ENCODE peak calls at places on chromosomes 5 and 9, in nine cellular contexts. X is DND-41, Z is ovary, M is pancreas, W is epithelial cell of proximal tubule, G is tibial artery, I is transverse colon, A is HL-60, E is endodermal cell. H is an unnamed sample.

GRCh38 chr9:16867571-16868311 is 2.7 kb downstream of the BNC2 start:
- DNase-seq in X (no peak), Z (peak), M (no peak), W (no peak), G (peak), I (no peak), A (no peak), E (no peak), H (no peak)

GRCh38 chr9:114309096-114309495 is 13.8 kb upstream of the ORM1 start:
- DNase-seq in X (no peak), Z (peak), M (peak), W (no peak), G (no peak), I (no peak), A (no peak), E (no peak), H (no peak)

GRCh38 chr9:98022447-98022846 is 34.1 kb upstream of the NANS start:
- DNase-seq in X (no peak), Z (no peak), M (no peak), W (no peak), G (no peak), I (no peak), A (no peak), E (no peak), H (no peak)

GRCh38 chr5:133285583-133286021 is 233.8 kb downstream of the HSPA4 start:
- DNase-seq in X (peak), Z (no peak), M (peak), W (peak), G (no peak), I (peak), A (no peak), E (no peak), H (no peak)

GRCh38 chr9:107782381-107782780 is 292.8 kb upstream of the KLF4 start:
- DNase-seq in X (no peak), Z (no peak), M (no peak), W (no peak), G (no peak), I (no peak), A (no peak), E (no peak), H (no peak)

GRCh38 chr9:106828965-106829364 is 34.0 kb upstream of the ZNF462 start:
- DNase-seq in X (no peak), Z (no peak), M (no peak), W (no peak), G (no peak), I (no peak), A (no peak), E (no peak), H (no peak)

GRCh38 chr9:114805670-114806551 is at the start of gene TNFSF15:
- DNase-seq in X (peak), Z (no peak), M (peak), W (no peak), G (peak), I (peak), A (peak), E (peak), H (no peak)

GRCh38 chr5:154484393-154484944 is 6.4 kb upstream of the HAND1 start:
- DNase-seq in X (no peak), Z (no peak), M (no peak), W (no peak), G (no peak), I (no peak), A (no peak), E (no peak), H (no peak)

GRCh38 chr9:92745881-92746280 is 18.8 kb downstream of the BICD2 start:
- DNase-seq in X (no peak), Z (peak), M (no peak), W (no peak), G (no peak), I (no peak), A (no peak), E (no peak), H (no peak)

GRCh38 chr9:35948901-35949318 is 9.0 kb downstream of the OR2S2 start:
- DNase-seq in X (no peak), Z (no peak), M (no peak), W (no peak), G (no peak), I (peak), A (no peak), E (peak), H (no peak)

GRCh38 chr5:95081500-95082355 is 203.2 kb downstream of the MCTP1 start:
- DNase-seq in X (peak), Z (no peak), M (peak), W (peak), G (peak), I (peak), A (peak), E (peak), H (peak)

GRCh38 chr9:115262477-115262876 is 144.5 kb upstream of the TNC start:
- DNase-seq in X (peak), Z (no peak), M (peak), W (peak), G (no peak), I (peak), A (no peak), E (no peak), H (peak)

GRCh38 chr5:131758520-131758900 is 38.3 kb downstream of the FNIP1 start:
- DNase-seq in X (no peak), Z (no peak), M (no peak), W (no peak), G (no peak), I (no peak), A (no peak), E (no peak), H (no peak)

GRCh38 chr5:40689442-40689841 is 9.7 kb downstream of the PTGER4 start:
- DNase-seq in X (no peak), Z (no peak), M (peak), W (peak), G (peak), I (no peak), A (no peak), E (no peak), H (no peak)

GRCh38 chr9:108180511-108180910 is 675.3 kb downstream of the ACTL7B start:
- DNase-seq in X (no peak), Z (no peak), M (no peak), W (no peak), G (peak), I (peak), A (no peak), E (no peak), H (no peak)

GRCh38 chr5:36073595-36074216 is 7.0 kb upstream of the UGT3A2 start:
- DNase-seq in X (peak), Z (no peak), M (no peak), W (no peak), G (no peak), I (no peak), A (no peak), E (peak), H (peak)

GRCh38 chr5:56211298-56211865 is 21.7 kb downstream of the ANKRD55 start:
- DNase-seq in X (no peak), Z (no peak), M (peak), W (peak), G (no peak), I (no peak), A (no peak), E (no peak), H (no peak)

GRCh38 chr9:71850996-71851395 is 60.0 kb downstream of the ABHD17B start:
- DNase-seq in X (no peak), Z (no peak), M (no peak), W (no peak), G (no peak), I (no peak), A (no peak), E (no peak), H (no peak)

GRCh38 chr5:140165101-140165920 is 9.7 kb upstream of the CYSTM1 start:
- DNase-seq in X (no peak), Z (no peak), M (peak), W (no peak), G (no peak), I (peak), A (no peak), E (peak), H (no peak)

GRCh38 chr5:57094753-57095683 is 78.8 kb upstream of the GPBP1 start:
- DNase-seq in X (peak), Z (no peak), M (no peak), W (no peak), G (no peak), I (peak), A (no peak), E (peak), H (no peak)

GRCh38 chr5:148934895-148935400 is 108.5 kb downstream of the ADRB2 start:
- DNase-seq in X (no peak), Z (no peak), M (no peak), W (no peak), G (no peak), I (no peak), A (no peak), E (no peak), H (no peak)

GRCh38 chr5:136056771-136057335 is 28.1 kb downstream of the TGFBI start:
- DNase-seq in X (no peak), Z (no peak), M (no peak), W (no peak), G (no peak), I (no peak), A (no peak), E (no peak), H (no peak)

GRCh38 chr9:21554813-21555212 is 72.7 kb upstream of the IFNE start:
- DNase-seq in X (no peak), Z (no peak), M (no peak), W (no peak), G (no peak), I (no peak), A (no peak), E (no peak), H (no peak)

GRCh38 chr5:147479949-147480348 is 29.9 kb downstream of the DPYSL3 start:
- DNase-seq in X (no peak), Z (no peak), M (no peak), W (no peak), G (no peak), I (no peak), A (no peak), E (no peak), H (no peak)

GRCh38 chr9:130396581-130396980 is 48.2 kb upstream of the ASS1 start:
- DNase-seq in X (no peak), Z (no peak), M (no peak), W (no peak), G (no peak), I (no peak), A (no peak), E (no peak), H (no peak)

GRCh38 chr5:181173420-181174342 is 26.3 kb downstream of the OR2V2 start:
- DNase-seq in X (no peak), Z (no peak), M (no peak), W (no peak), G (no peak), I (no peak), A (no peak), E (peak), H (no peak)

GRCh38 chr9:5767968-5768932 is 64.7 kb downstream of the ERMP1 start:
- DNase-seq in X (no peak), Z (no peak), M (no peak), W (no peak), G (no peak), I (no peak), A (no peak), E (no peak), H (no peak)

GRCh38 chr9:87605676-87606075 is 108.0 kb downstream of the DAPK1 start:
- DNase-seq in X (peak), Z (no peak), M (no peak), W (no peak), G (no peak), I (no peak), A (no peak), E (no peak), H (no peak)

GRCh38 chr5:34045996-34046395 is 3.0 kb upstream of the C1QTNF3 start:
- DNase-seq in X (no peak), Z (no peak), M (no peak), W (no peak), G (no peak), I (no peak), A (no peak), E (no peak), H (no peak)

GRCh38 chr5:69493235-69493925 is 790 bp downstream of the OCLN start:
- DNase-seq in X (no peak), Z (no peak), M (peak), W (no peak), G (no peak), I (peak), A (no peak), E (peak), H (no peak)

GRCh38 chr5:60814498-60814897 is 29.6 kb downstream of the ELOVL7 start:
- DNase-seq in X (no peak), Z (no peak), M (no peak), W (no peak), G (no peak), I (no peak), A (no peak), E (no peak), H (no peak)

GRCh38 chr5:108386345-108387061 is 4.6 kb upstream of the FBXL17 start:
- DNase-seq in X (no peak), Z (no peak), M (no peak), W (no peak), G (no peak), I (no peak), A (no peak), E (no peak), H (no peak)

GRCh38 chr9:18474778-18475177 is 825 bp downstream of the ADAMTSL1 start:
- DNase-seq in X (no peak), Z (no peak), M (no peak), W (no peak), G (no peak), I (no peak), A (no peak), E (no peak), H (no peak)
- H3K4me3 ChIP-seq in X (no peak), Z (no peak), M (no peak), W (peak), G (peak), I (no peak), A (no peak), E (no peak), H (no peak)

GRCh38 chr5:173771058-173771742 is 116.9 kb upstream of the CPEB4 start:
- DNase-seq in X (no peak), Z (no peak), M (no peak), W (no peak), G (no peak), I (no peak), A (no peak), E (peak), H (no peak)
- H3K4me3 ChIP-seq in X (no peak), Z (no peak), M (no peak), W (peak), G (no peak), I (no peak), A (no peak), E (no peak), H (no peak)

DNA sequence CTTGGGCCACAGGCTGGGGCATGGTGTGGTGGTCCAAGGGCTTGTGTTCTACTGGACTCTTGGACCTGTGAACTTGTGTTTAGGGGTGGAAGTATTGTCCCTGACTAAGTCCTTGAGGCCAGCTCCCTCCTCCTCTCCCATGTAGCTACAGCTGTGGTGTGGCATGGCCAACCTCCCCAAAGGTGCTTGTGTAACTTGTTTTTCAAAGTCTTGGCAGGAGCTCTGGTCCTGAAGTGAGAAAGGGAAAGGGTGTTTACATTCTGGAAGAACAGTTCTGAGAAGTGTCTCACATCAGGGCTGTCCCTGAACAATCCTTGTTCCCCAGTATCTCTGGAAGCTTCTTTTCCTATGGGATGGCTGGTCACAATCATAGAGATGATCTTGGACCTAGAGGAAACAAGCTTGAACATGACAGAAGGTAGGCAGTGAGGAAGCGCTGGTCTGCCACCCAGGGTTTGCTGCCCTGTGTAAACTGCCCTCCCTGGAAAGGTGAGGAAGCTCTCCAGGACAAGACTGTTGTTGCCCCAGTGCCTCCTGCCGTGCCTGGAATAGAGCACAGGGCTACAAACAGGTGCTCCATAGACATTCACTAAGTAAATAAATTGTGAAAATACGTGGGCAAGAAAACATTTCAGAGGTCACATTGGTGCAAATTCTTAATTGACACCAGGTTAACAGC is 64.6 kb upstream of the KLF9 start:
- DNase-seq in X (no peak), Z (peak), M (peak), W (no peak), G (peak), I (peak), A (no peak), E (no peak), H (no peak)
- H3K4me3 ChIP-seq in X (no peak), Z (no peak), M (no peak), W (no peak), G (no peak), I (no peak), A (no peak), E (no peak), H (no peak)

GRCh38 chr5:125410501-125411162 is 664.2 kb upstream of the ZNF608 start:
- DNase-seq in X (no peak), Z (no peak), M (no peak), W (peak), G (no peak), I (no peak), A (no peak), E (no peak), H (no peak)
- H3K4me3 ChIP-seq in X (no peak), Z (no peak), M (no peak), W (no peak), G (no peak), I (no peak), A (no peak), E (no peak), H (peak)

GRCh38 chr5:159106193-159106568 is 6.5 kb upstream of the EBF1 start:
- DNase-seq in X (no peak), Z (no peak), M (no peak), W (no peak), G (no peak), I (no peak), A (no peak), E (no peak), H (no peak)
- H3K4me3 ChIP-seq in X (no peak), Z (peak), M (peak), W (no peak), G (peak), I (peak), A (no peak), E (peak), H (no peak)

DNA sequence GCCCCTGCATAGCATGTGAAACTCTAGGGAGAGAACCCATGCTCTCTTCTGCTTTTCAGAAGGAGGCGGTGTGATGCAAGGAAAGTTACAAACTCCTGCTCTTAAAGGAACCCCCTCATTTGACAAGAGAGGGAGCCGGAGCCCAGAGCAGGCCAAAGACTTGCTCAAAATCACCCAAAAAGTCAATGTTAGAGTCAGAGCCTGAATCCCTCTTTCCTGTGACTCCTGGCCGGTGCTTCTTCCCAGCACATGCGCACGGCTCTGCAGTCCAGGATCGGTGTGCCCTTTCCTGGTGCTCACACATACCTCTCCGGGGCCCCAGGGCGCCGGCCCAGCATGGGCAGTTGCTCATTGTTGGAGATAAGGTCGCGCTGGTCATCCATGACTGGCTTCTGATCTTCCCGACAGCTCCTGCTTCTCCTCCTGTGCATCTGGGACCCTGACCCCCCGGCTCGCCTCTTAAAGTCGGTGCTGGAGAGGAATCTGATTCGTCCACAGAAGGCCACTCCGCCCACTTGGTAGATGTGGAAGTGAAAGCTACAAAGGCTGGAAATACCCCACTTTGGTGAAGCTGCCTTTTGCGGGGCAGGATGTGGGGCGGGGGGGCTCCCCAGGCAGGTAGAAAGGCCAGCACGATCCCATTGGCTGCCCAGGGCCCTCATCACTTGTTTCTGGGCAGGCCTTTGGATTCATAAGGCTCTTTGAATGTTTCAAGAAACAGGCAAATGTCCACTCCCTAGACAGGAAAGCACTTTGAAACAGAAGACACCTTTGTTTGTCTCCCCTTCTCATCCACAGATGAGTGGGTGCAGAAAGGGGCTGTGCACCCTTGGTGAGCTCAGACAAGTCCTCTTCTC is at the start of gene CD74:
- DNase-seq in X (peak), Z (peak), M (peak), W (peak), G (peak), I (peak), A (peak), E (peak), H (no peak)
- H3K4me3 ChIP-seq in X (no peak), Z (peak), M (peak), W (peak), G (peak), I (peak), A (peak), E (no peak), H (no peak)

DNA sequence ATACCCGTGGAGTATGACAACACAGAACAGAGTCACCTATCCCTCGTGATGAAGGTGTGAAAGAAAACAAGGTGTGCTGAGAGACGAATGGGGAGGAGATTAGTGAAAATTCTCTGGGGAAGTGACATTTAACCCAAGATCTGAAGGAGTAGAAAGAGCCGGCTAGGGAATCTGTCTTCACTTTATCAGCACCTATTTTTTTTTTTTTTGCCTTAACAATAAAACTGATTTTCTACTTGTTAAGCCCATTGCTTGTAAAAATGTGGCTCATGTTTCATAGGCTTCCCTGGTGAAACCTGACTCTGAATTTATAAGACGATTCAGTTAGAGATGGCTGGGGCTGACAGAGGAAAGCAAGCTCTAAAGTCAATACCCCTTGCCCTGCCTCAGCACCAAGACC is 322.6 kb upstream of the MSX2 start:
- DNase-seq in X (no peak), Z (no peak), M (no peak), W (no peak), G (no peak), I (no peak), A (no peak), E (no peak), H (no peak)
- H3K4me3 ChIP-seq in X (no peak), Z (no peak), M (no peak), W (no peak), G (no peak), I (no peak), A (no peak), E (no peak), H (no peak)

GRCh38 chr9:102047549-102047948 is 309.1 kb upstream of the GRIN3A start:
- DNase-seq in X (no peak), Z (no peak), M (no peak), W (no peak), G (no peak), I (no peak), A (no peak), E (no peak), H (no peak)

GRCh38 chr9:102054811-102055210 is 316.4 kb upstream of the GRIN3A start:
- DNase-seq in X (no peak), Z (no peak), M (no peak), W (peak), G (no peak), I (no peak), A (no peak), E (no peak), H (no peak)

GRCh38 chr9:102044133-102044532 is 305.7 kb upstream of the GRIN3A start:
- DNase-seq in X (no peak), Z (no peak), M (no peak), W (no peak), G (no peak), I (no peak), A (no peak), E (no peak), H (no peak)

DNA sequence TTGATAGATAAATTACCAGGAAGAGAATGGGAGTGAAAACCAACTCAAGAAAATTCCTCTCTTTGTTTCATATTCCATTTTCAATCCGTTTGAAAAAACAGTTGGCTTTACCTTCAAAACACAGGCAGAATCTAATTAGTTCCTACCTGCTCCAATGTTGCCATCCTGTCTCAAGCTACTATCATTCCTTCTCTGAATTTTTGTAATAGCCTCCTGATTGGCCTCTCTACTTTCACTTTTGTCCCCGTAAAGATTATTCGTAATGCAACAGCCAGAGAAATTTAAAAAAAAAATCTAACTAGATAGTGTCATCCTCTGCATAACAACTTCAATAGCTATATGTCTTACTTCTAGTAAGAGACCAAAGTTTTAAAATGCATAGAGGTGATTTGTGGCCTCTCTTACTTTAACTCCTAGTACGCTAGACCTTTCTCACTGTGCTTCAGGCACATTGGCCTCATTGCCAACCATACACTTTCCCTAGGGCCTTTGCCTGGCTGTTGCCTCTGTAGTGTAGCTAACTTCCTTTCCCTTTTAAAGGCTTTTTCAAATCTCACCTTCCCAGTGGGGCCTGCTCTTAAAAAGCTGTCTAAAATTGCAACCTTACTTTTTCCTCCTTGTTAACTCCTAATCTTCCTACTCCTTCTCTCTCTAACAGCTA is 311.3 kb upstream of the GRIN3A start:
- DNase-seq in X (peak), Z (no peak), M (no peak), W (no peak), G (no peak), I (no peak), A (no peak), E (no peak), H (no peak)
- H3K4me3 ChIP-seq in X (no peak), Z (no peak), M (no peak), W (no peak), G (no peak), I (peak), A (no peak), E (no peak), H (no peak)